ENCODE peak calls at places on chromosomes 12 and 14, in five cellular contexts. L is esophagus squamous epithelium, D is HL-60, X is SK-N-SH, Q is left ventricle myocardium inferior. K is an unnamed sample.

GRCh38 chr12:32290411-32290810 is 108.9 kb upstream of the FGD4 start:
- DNase-seq in Q (no peak), L (no peak), D (no peak), X (no peak), K (peak)

GRCh38 chr12:8780389-8780788 is 42.0 kb upstream of the A2ML1 start:
- DNase-seq in L (no peak), X (peak), Q (no peak), D (peak), K (peak)

GRCh38 chr12:9941838-9942237 is 9.7 kb upstream of the CLEC2A start:
- DNase-seq in Q (no peak), L (no peak), X (no peak), D (no peak), K (no peak)

GRCh38 chr12:128298091-128298490 is 31.1 kb downstream of the TMEM132C start:
- DNase-seq in X (no peak), L (no peak), Q (no peak), D (no peak), K (no peak)

GRCh38 chr14:103576371-103577024 is 13.7 kb downstream of the COA8 start:
- DNase-seq in Q (peak), X (peak), L (no peak), D (no peak), K (peak)

GRCh38 chr14:87615050-87615449 is 377.9 kb downstream of the GALC start:
- DNase-seq in X (no peak), L (no peak), D (no peak), Q (no peak), K (no peak)

GRCh38 chr12:11814362-11814761 is 164.9 kb downstream of the ETV6 start:
- DNase-seq in Q (no peak), X (no peak), D (no peak), L (no peak), K (peak)

GRCh38 chr14:95519699-95520098 is 3.2 kb upstream of the SYNE3 start:
- DNase-seq in Q (peak), D (peak), X (peak), L (peak), K (no peak)

GRCh38 chr12:68915055-68915454 is 17.9 kb downstream of the CPM start:
- DNase-seq in L (no peak), Q (no peak), X (no peak), D (no peak), K (peak)

GRCh38 chr12:23771230-23771949 is 178.1 kb downstream of the SOX5 start:
- DNase-seq in L (no peak), Q (peak), D (no peak), X (no peak), K (no peak)

GRCh38 chr12:52691076-52691764 is 11.0 kb upstream of the KRT1 start:
- DNase-seq in D (no peak), X (peak), Q (no peak), L (no peak), K (no peak)

GRCh38 chr12:62166525-62166924 is 93.7 kb upstream of the USP15 start:
- DNase-seq in D (no peak), L (no peak), X (no peak), Q (no peak), K (no peak)

GRCh38 chr14:60561845-60562746 is 53.1 kb downstream of the SIX6 start:
- DNase-seq in X (peak), L (no peak), D (peak), Q (no peak), K (peak)

GRCh38 chr12:3533703-3534386 is 42.8 kb downstream of the PRMT8 start:
- DNase-seq in D (no peak), Q (peak), X (peak), L (no peak), K (no peak)

GRCh38 chr12:110743571-110744093 is 941 bp upstream of the PPP1CC start:
- DNase-seq in L (no peak), D (peak), X (peak), Q (peak), K (peak)

GRCh38 chr12:67910360-67911292 is 78.6 kb upstream of the IFNG-AS1 start:
- DNase-seq in X (no peak), L (no peak), Q (no peak), D (no peak), K (peak)

GRCh38 chr12:110906088-110906487 is 14.3 kb downstream of the MYL2 start:
- DNase-seq in Q (no peak), L (no peak), X (no peak), D (peak), K (no peak)

GRCh38 chr14:52365071-52365470 is 51.0 kb downstream of the PTGER2 start:
- DNase-seq in Q (no peak), X (no peak), L (no peak), D (no peak), K (no peak)

GRCh38 chr14:90569606-90570462 is 173.0 kb downstream of the CALM1 start:
- DNase-seq in L (no peak), X (no peak), Q (no peak), D (no peak), K (peak)

GRCh38 chr12:65999564-66000280 is 130.8 kb downstream of the LLPH start:
- DNase-seq in L (no peak), D (no peak), Q (no peak), X (no peak), K (peak)

GRCh38 chr14:89630096-89630829 is 213.2 kb upstream of the FOXN3 start:
- DNase-seq in D (no peak), X (no peak), Q (peak), L (no peak), K (peak)

GRCh38 chr14:101177301-101178055 is 274.0 kb upstream of the RTL1 start:
- DNase-seq in D (no peak), L (no peak), X (peak), Q (no peak), K (no peak)

GRCh38 chr12:57846577-57847319 is at the start of gene CTDSP2:
- DNase-seq in X (peak), D (peak), L (peak), Q (peak), K (peak)
- TF ChIP-seq CTCF in X (no peak), D (no peak), L (no peak), Q (peak), K (no peak)

GRCh38 chr12:96401061-96401871 is 1.0 kb upstream of the CDK17 start:
- DNase-seq in Q (no peak), D (peak), L (no peak), X (peak), K (peak)
- H3K27ac ChIP-seq in Q (peak), D (peak), L (peak), X (peak), K (peak)

GRCh38 chr12:57460457-57461325 is 1.1 kb downstream of the GLI1 start:
- DNase-seq in X (peak), D (no peak), Q (no peak), L (no peak), K (no peak)
- TF ChIP-seq CTCF in X (no peak), D (no peak), Q (no peak), L (no peak), K (no peak)

GRCh38 chr14:24160499-24160849 is 591 bp upstream of the IRF9 start:
- DNase-seq in Q (no peak), D (no peak), X (no peak), L (no peak), K (no peak)
- H3K27ac ChIP-seq in Q (peak), D (no peak), X (peak), L (peak), K (no peak)

GRCh38 chr14:35829449-35829848 is 3.3 kb downstream of the BRMS1L start:
- DNase-seq in Q (no peak), D (no peak), X (no peak), L (no peak), K (no peak)

GRCh38 chr14:35827678-35828472 is 1.7 kb downstream of the BRMS1L start:
- DNase-seq in Q (no peak), D (no peak), L (no peak), X (no peak), K (no peak)

GRCh38 chr14:35825968-35826217 is 245 bp upstream of the BRMS1L start:
- DNase-seq in D (no peak), L (no peak), Q (no peak), X (no peak), K (no peak)

GRCh38 chr14:35826952-35827416 is 846 bp downstream of the BRMS1L start:
- DNase-seq in X (no peak), D (no peak), L (no peak), Q (no peak), K (no peak)

GRCh38 chr14:35826218-35826951 is at the start of gene BRMS1L:
- DNase-seq in X (peak), D (peak), Q (peak), L (peak), K (peak)
- TF ChIP-seq CTCF in X (no peak), D (no peak), Q (peak), L (no peak), K (peak)

DNA sequence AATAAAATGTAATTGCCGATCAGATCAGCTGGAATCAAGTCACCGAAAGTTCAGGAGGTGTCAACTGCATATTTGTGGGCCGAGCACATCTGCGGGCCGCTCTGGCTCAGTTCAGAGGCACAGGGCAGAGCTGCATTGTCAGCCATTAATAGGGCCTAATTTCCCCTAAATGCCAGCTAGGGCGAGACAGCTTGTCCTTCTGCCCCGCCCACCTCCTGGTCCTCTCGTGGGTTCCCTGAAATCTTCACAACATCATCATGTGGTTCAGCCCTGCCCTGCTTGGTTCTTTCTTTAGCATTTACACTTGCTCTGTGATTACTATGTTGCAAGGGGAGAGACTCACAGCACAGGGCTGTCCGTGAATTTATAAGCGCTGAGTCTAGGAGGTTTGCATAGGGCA is 148.9 kb downstream of the CHST11 start:
- DNase-seq in Q (peak), X (no peak), D (peak), L (no peak), K (no peak)
- H3K27ac ChIP-seq in Q (peak), X (no peak), D (no peak), L (peak), K (no peak)

DNA sequence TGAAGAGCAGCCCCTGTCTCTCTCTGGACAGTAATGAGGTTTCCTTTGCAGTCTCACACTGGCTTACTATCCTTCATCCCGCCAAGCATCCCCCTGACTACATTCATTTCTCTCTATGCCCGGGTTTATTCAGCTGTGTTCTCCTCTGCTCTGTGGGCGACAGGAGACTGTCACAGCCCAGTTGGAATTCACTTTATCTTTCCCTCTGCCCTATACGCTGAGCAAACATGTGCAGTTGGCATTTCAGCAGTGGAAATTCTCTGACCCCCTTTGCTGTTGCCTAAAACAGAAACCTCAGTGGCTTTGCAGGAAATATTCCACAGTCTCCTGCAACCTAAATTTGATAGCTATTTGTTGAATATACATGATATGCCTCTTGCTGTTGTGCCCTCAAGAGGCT is 83.5 kb upstream of the MAX start:
- DNase-seq in X (no peak), Q (no peak), D (no peak), L (no peak), K (no peak)
- TF ChIP-seq CTCF in X (no peak), Q (no peak), D (no peak), L (no peak), K (no peak)

GRCh38 chr12:90499793-90500192 is 455.2 kb downstream of the CCER1 start:
- DNase-seq in X (no peak), L (no peak), Q (no peak), D (no peak), K (peak)
- H3K27ac ChIP-seq in X (no peak), L (no peak), Q (no peak), D (no peak), K (no peak)

K was measured in foreskin keratinocyte.